ENCODE peak calls at places on chromosomes 4 and X, in five cellular contexts. D is NCI-H460, G is NCI-H1436, Q is amniotic epithelial cell, L is posterior vena cava. E is an unnamed sample.

GRCh38 chr4:4771160-4771559 is 88.3 kb upstream of the MSX1 start:
- DNase-seq in D (no peak), L (no peak), Q (no peak), G (no peak), E (no peak)

GRCh38 chrX:110004210-110004609 is 1.3 kb downstream of the TMEM164 start:
- DNase-seq in Q (no peak), L (no peak), D (no peak), G (no peak), E (no peak)

GRCh38 chrX:10231461-10231860 is 74.7 kb downstream of the CLCN4 start:
- DNase-seq in Q (no peak), D (no peak), G (no peak), L (no peak), E (no peak)

GRCh38 chrX:104854188-104854587 is 288.2 kb downstream of the IL1RAPL2 start:
- DNase-seq in Q (peak; percentile 37), G (no peak), D (no peak), L (no peak), E (no peak)

GRCh38 chr4:98363431-98363830 is 102.2 kb downstream of the RAP1GDS1 start:
- DNase-seq in Q (peak; percentile 16), L (no peak), D (no peak), G (no peak), E (no peak)

GRCh38 chr4:121108557-121108956 is 36.2 kb upstream of the NDNF start:
- DNase-seq in L (no peak), Q (no peak), G (no peak), D (no peak), E (no peak)

GRCh38 chr4:55675196-55675793 is 39.2 kb upstream of the NMU start:
- DNase-seq in L (no peak), D (no peak), G (no peak), Q (peak; percentile 3), E (no peak)

GRCh38 chr4:155616112-155616511 is 50.5 kb upstream of the GUCY1A1 start:
- DNase-seq in D (no peak), Q (peak; percentile 84), G (no peak), L (no peak), E (no peak)

GRCh38 chrX:21963736-21964135 is 23.2 kb downstream of the SMS start:
- DNase-seq in G (no peak), L (no peak), D (no peak), Q (peak; percentile 58), E (no peak)

GRCh38 chr4:22268350-22269025 is 247.4 kb downstream of the ADGRA3 start:
- DNase-seq in G (no peak), D (no peak), Q (no peak), L (no peak), E (no peak)

GRCh38 chr4:130336585-130337217 is 1240.7 kb downstream of the C4orf33 start:
- DNase-seq in D (peak; percentile 13), G (no peak), L (no peak), Q (peak; percentile 55), E (peak; percentile 5)

GRCh38 chr4:6085028-6085942 is 67.1 kb upstream of the C4orf50 start:
- DNase-seq in G (no peak), Q (no peak), D (no peak), L (peak; percentile 57), E (no peak)

GRCh38 chr4:105894570-105895323 is 524 bp upstream of the NPNT start:
- DNase-seq in D (no peak), Q (no peak), G (peak; percentile 60), L (peak; percentile 72), E (no peak)

GRCh38 chrX:30504309-30504708 is 73.3 kb downstream of the TASL start:
- DNase-seq in L (no peak), Q (peak; percentile 23), G (no peak), D (peak; percentile 33), E (peak; percentile 11)

GRCh38 chr4:48904101-48904500 is 2.5 kb downstream of the OCIAD2 start:
- DNase-seq in L (no peak), G (no peak), Q (no peak), D (no peak), E (no peak)

E was measured in cerebellar cortex.